ENCODE peak calls at places on chromosomes 12 and 14, in four cellular contexts. U, F, V and G are unnamed samples.

GRCh38 chr14:55103005-55103640 is 25.9 kb upstream of the LGALS3 start:
- DNase-seq in U (peak; percentile 31), F (no peak), V (peak; percentile 89), G (peak; percentile 64)

GRCh38 chr14:58401587-58401986 is 5.9 kb downstream of the TOMM20L start:
- DNase-seq in U (no peak), F (no peak), V (no peak), G (no peak)

GRCh38 chr12:94250130-94250529 is 101.8 kb downstream of the PLXNC1 start:
- DNase-seq in U (no peak), F (no peak), V (no peak), G (no peak)

GRCh38 chr12:102811125-102811737 is 105.8 kb downstream of the PAH start:
- DNase-seq in U (no peak), F (peak; percentile 34), V (peak; percentile 67), G (no peak)

GRCh38 chr14:88904864-88905263 is 80.4 kb downstream of the TTC8 start:
- DNase-seq in U (no peak), F (no peak), V (no peak), G (no peak)

GRCh38 chr14:23442721-23443356 is 7.4 kb upstream of the MYH7 start:
- DNase-seq in U (no peak), F (no peak), V (peak; percentile 29), G (no peak)

GRCh38 chr14:94679106-94679819 is 67.1 kb downstream of the SERPINA3 start:
- DNase-seq in U (no peak), F (no peak), V (no peak), G (no peak)

GRCh38 chr14:99383457-99384428 is 96.9 kb downstream of the SETD3 start:
- DNase-seq in U (no peak), F (no peak), V (no peak), G (no peak)

GRCh38 chr12:93676408-93677194 is 574 bp upstream of the CRADD start:
- DNase-seq in U (no peak), F (no peak), V (no peak), G (no peak)

GRCh38 chr12:63206494-63206893 is 55.5 kb upstream of the AVPR1A start:
- DNase-seq in U (no peak), F (no peak), V (no peak), G (no peak)

GRCh38 chr12:104505095-104505819 is 48.5 kb downstream of the CHST11 start:
- DNase-seq in U (no peak), F (no peak), V (no peak), G (no peak)

GRCh38 chr12:122989443-122989839 is 9.0 kb downstream of the ARL6IP4 start:
- DNase-seq in U (no peak), F (no peak), V (no peak), G (no peak)
- TF ChIP-seq CTCF in U (no peak), F (no peak), V (no peak), G (no peak)

GRCh38 chr12:50926415-50926814 is 25.9 kb upstream of the HIGD1C start:
- DNase-seq in U (no peak), F (no peak), V (no peak), G (no peak)
- TF ChIP-seq CTCF in U (no peak), F (no peak), V (no peak), G (no peak)

GRCh38 chr12:29591140-29592020 is 93.9 kb upstream of the OVCH1 start:
- DNase-seq in U (no peak), F (peak; percentile 25), V (peak; percentile 78), G (no peak)
- TF ChIP-seq CTCF in U (peak; percentile 29), F (peak; percentile 62), V (peak; percentile 69), G (no peak)

DNA sequence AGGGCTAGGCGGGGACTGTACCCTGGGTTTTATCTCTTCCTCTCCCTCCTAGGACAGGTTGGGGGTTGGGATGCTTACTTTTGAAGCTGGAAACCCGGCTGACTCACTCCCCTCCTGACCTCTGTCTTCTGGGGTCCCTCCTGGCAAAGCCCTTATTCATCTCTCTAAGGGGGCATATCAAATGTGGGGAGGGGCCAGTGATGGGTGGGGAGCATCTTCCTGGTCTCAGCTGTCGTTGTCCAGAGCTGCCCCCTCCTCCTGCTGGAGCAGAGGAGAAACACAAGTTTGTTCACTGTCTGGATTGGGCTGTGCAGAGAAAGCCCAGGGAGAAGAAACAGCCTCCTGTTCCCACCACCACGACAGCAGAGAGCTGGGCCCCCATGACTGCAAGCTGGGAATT is 85.8 kb downstream of the TNFAIP2 start:
- DNase-seq in U (no peak), F (no peak), V (no peak), G (no peak)
- TF ChIP-seq CTCF in U (no peak), F (peak; percentile 25), V (peak; percentile 34), G (no peak)

GRCh38 chr12:23141335-23141734 is 516.4 kb downstream of the ETNK1 start:
- DNase-seq in U (no peak), F (no peak), V (no peak), G (no peak)
- TF ChIP-seq CTCF in U (no peak), F (no peak), V (no peak), G (no peak)